ENCODE peak calls at places on chromosomes 16 and 17, in six cellular contexts. One of them, this sample, is unnamed.

GRCh38 chr16:46765050-46765449 is 16.9 kb upstream of the MYLK3 start:
- DNase-seq in dermis microvascular lymphatic vessel endothelial cell: no peak
- DNase-seq in GOT3: no peak
- DNase-seq in GM03348: peak
- DNase-seq in activated CD4-positive, alpha-beta memory T cell treated with anti-CD3 and anti-CD28 coated beads, Interleukin-2, amount 10 ng/mL, durations not matched to agents 7 days and 5 days: no peak
- DNase-seq in fibroblast of lung: peak
- DNase-seq in this sample: no peak

GRCh38 chr16:81733295-81733694 is 45.8 kb upstream of the PLCG2 start:
- DNase-seq in GOT3: no peak
- DNase-seq in activated CD4-positive, alpha-beta memory T cell treated with anti-CD3 and anti-CD28 coated beads, Interleukin-2, amount 10 ng/mL, durations not matched to agents 7 days and 5 days: no peak
- DNase-seq in fibroblast of lung: no peak
- DNase-seq in GM03348: no peak
- DNase-seq in dermis microvascular lymphatic vessel endothelial cell: no peak
- DNase-seq in this sample: no peak

GRCh38 chr17:73387746-73388577 is 76.2 kb upstream of the CDC42EP4 start:
- DNase-seq in GOT3: no peak
- DNase-seq in activated CD4-positive, alpha-beta memory T cell treated with anti-CD3 and anti-CD28 coated beads, Interleukin-2, amount 10 ng/mL, durations not matched to agents 7 days and 5 days: no peak
- DNase-seq in fibroblast of lung: no peak
- DNase-seq in dermis microvascular lymphatic vessel endothelial cell: no peak
- DNase-seq in GM03348: peak
- DNase-seq in this sample: peak

GRCh38 chr16:48523415-48524204 is 86.4 kb downstream of the N4BP1 start:
- DNase-seq in activated CD4-positive, alpha-beta memory T cell treated with anti-CD3 and anti-CD28 coated beads, Interleukin-2, amount 10 ng/mL, durations not matched to agents 7 days and 5 days: no peak
- DNase-seq in GM03348: no peak
- DNase-seq in fibroblast of lung: no peak
- DNase-seq in GOT3: no peak
- DNase-seq in dermis microvascular lymphatic vessel endothelial cell: no peak
- DNase-seq in this sample: peak

GRCh38 chr16:50804290-50804907 is 62.5 kb downstream of the CYLD start:
- DNase-seq in GM03348: no peak
- DNase-seq in dermis microvascular lymphatic vessel endothelial cell: no peak
- DNase-seq in fibroblast of lung: no peak
- DNase-seq in GOT3: no peak
- DNase-seq in activated CD4-positive, alpha-beta memory T cell treated with anti-CD3 and anti-CD28 coated beads, Interleukin-2, amount 10 ng/mL, durations not matched to agents 7 days and 5 days: no peak
- DNase-seq in this sample: no peak

GRCh38 chr16:29806641-29807425 is 504 bp downstream of the MAZ start:
- DNase-seq in fibroblast of lung: no peak
- DNase-seq in GOT3: no peak
- DNase-seq in dermis microvascular lymphatic vessel endothelial cell: no peak
- DNase-seq in activated CD4-positive, alpha-beta memory T cell treated with anti-CD3 and anti-CD28 coated beads, Interleukin-2, amount 10 ng/mL, durations not matched to agents 7 days and 5 days: peak
- DNase-seq in GM03348: no peak
- DNase-seq in this sample: peak

GRCh38 chr16:81151648-81152047 is 55.5 kb upstream of the GCSH start:
- DNase-seq in GOT3: no peak
- DNase-seq in GM03348: no peak
- DNase-seq in activated CD4-positive, alpha-beta memory T cell treated with anti-CD3 and anti-CD28 coated beads, Interleukin-2, amount 10 ng/mL, durations not matched to agents 7 days and 5 days: no peak
- DNase-seq in fibroblast of lung: no peak
- DNase-seq in dermis microvascular lymphatic vessel endothelial cell: no peak
- DNase-seq in this sample: no peak

GRCh38 chr16:31215287-31216115 is 1.4 kb downstream of the PYDC1 start:
- DNase-seq in fibroblast of lung: peak
- DNase-seq in activated CD4-positive, alpha-beta memory T cell treated with anti-CD3 and anti-CD28 coated beads, Interleukin-2, amount 10 ng/mL, durations not matched to agents 7 days and 5 days: no peak
- DNase-seq in GOT3: no peak
- DNase-seq in dermis microvascular lymphatic vessel endothelial cell: no peak
- DNase-seq in GM03348: peak
- DNase-seq in this sample: peak

GRCh38 chr16:159136-159849 is 6.5 kb upstream of the HBM start:
- DNase-seq in fibroblast of lung: no peak
- DNase-seq in activated CD4-positive, alpha-beta memory T cell treated with anti-CD3 and anti-CD28 coated beads, Interleukin-2, amount 10 ng/mL, durations not matched to agents 7 days and 5 days: no peak
- DNase-seq in dermis microvascular lymphatic vessel endothelial cell: no peak
- DNase-seq in GM03348: no peak
- DNase-seq in GOT3: no peak
- DNase-seq in this sample: no peak

GRCh38 chr17:82042649-82043048 is 5.2 kb upstream of the DCXR start:
- DNase-seq in GM03348: no peak
- DNase-seq in fibroblast of lung: no peak
- DNase-seq in dermis microvascular lymphatic vessel endothelial cell: no peak
- DNase-seq in activated CD4-positive, alpha-beta memory T cell treated with anti-CD3 and anti-CD28 coated beads, Interleukin-2, amount 10 ng/mL, durations not matched to agents 7 days and 5 days: no peak
- DNase-seq in GOT3: no peak
- DNase-seq in this sample: no peak

GRCh38 chr16:80569440-80570105 is 28.8 kb downstream of the DYNLRB2 start:
- DNase-seq in activated CD4-positive, alpha-beta memory T cell treated with anti-CD3 and anti-CD28 coated beads, Interleukin-2, amount 10 ng/mL, durations not matched to agents 7 days and 5 days: peak
- DNase-seq in dermis microvascular lymphatic vessel endothelial cell: no peak
- DNase-seq in GM03348: peak
- DNase-seq in GOT3: no peak
- DNase-seq in fibroblast of lung: peak
- DNase-seq in this sample: no peak

GRCh38 chr16:57867000-57867561 is 64.8 kb upstream of the KIFC3 start:
- DNase-seq in activated CD4-positive, alpha-beta memory T cell treated with anti-CD3 and anti-CD28 coated beads, Interleukin-2, amount 10 ng/mL, durations not matched to agents 7 days and 5 days: no peak
- DNase-seq in GM03348: no peak
- DNase-seq in dermis microvascular lymphatic vessel endothelial cell: no peak
- DNase-seq in GOT3: no peak
- DNase-seq in fibroblast of lung: no peak
- DNase-seq in this sample: no peak

GRCh38 chr17:9900019-9900594 is 5.0 kb downstream of the RCVRN start:
- DNase-seq in activated CD4-positive, alpha-beta memory T cell treated with anti-CD3 and anti-CD28 coated beads, Interleukin-2, amount 10 ng/mL, durations not matched to agents 7 days and 5 days: no peak
- DNase-seq in GM03348: peak
- DNase-seq in dermis microvascular lymphatic vessel endothelial cell: no peak
- DNase-seq in GOT3: no peak
- DNase-seq in fibroblast of lung: no peak
- DNase-seq in this sample: no peak

GRCh38 chr17:79570653-79571052 is 40.2 kb downstream of the RBFOX3 start:
- DNase-seq in activated CD4-positive, alpha-beta memory T cell treated with anti-CD3 and anti-CD28 coated beads, Interleukin-2, amount 10 ng/mL, durations not matched to agents 7 days and 5 days: no peak
- DNase-seq in fibroblast of lung: no peak
- DNase-seq in GOT3: no peak
- DNase-seq in GM03348: no peak
- DNase-seq in dermis microvascular lymphatic vessel endothelial cell: no peak
- DNase-seq in this sample: no peak

GRCh38 chr17:41917957-41918391 is 777 bp downstream of the ACLY start:
- DNase-seq in dermis microvascular lymphatic vessel endothelial cell: no peak
- DNase-seq in GOT3: no peak
- DNase-seq in GM03348: peak
- DNase-seq in activated CD4-positive, alpha-beta memory T cell treated with anti-CD3 and anti-CD28 coated beads, Interleukin-2, amount 10 ng/mL, durations not matched to agents 7 days and 5 days: peak
- DNase-seq in fibroblast of lung: peak
- DNase-seq in this sample: peak

GRCh38 chr16:49952386-49952785 is 72.6 kb upstream of the CNEP1R1 start:
- DNase-seq in activated CD4-positive, alpha-beta memory T cell treated with anti-CD3 and anti-CD28 coated beads, Interleukin-2, amount 10 ng/mL, durations not matched to agents 7 days and 5 days: no peak
- DNase-seq in fibroblast of lung: peak
- DNase-seq in dermis microvascular lymphatic vessel endothelial cell: no peak
- DNase-seq in GOT3: no peak
- DNase-seq in GM03348: no peak
- DNase-seq in this sample: no peak

GRCh38 chr16:86096850-86097249 is 197.9 kb downstream of the IRF8 start:
- DNase-seq in dermis microvascular lymphatic vessel endothelial cell: no peak
- DNase-seq in GM03348: no peak
- DNase-seq in GOT3: no peak
- DNase-seq in fibroblast of lung: no peak
- DNase-seq in activated CD4-positive, alpha-beta memory T cell treated with anti-CD3 and anti-CD28 coated beads, Interleukin-2, amount 10 ng/mL, durations not matched to agents 7 days and 5 days: no peak
- DNase-seq in this sample: no peak

GRCh38 chr17:9240659-9241370 is 219.5 kb downstream of the NTN1 start:
- DNase-seq in GM03348: peak
- DNase-seq in dermis microvascular lymphatic vessel endothelial cell: peak
- DNase-seq in fibroblast of lung: peak
- DNase-seq in activated CD4-positive, alpha-beta memory T cell treated with anti-CD3 and anti-CD28 coated beads, Interleukin-2, amount 10 ng/mL, durations not matched to agents 7 days and 5 days: no peak
- DNase-seq in GOT3: no peak
- DNase-seq in this sample: peak

This sample was measured in posterior cingulate gyrus.